ENCODE peak calls at places on chromosomes 13 and 19, in four cellular contexts. F is GM23338, Q is lung, S is omental fat pad. R is an unnamed sample.

GRCh38 chr13:93690139-93690538 is 463.5 kb downstream of the GPC6 start:
- DNase-seq in F (peak; percentile 80), Q (no peak), S (no peak), R (no peak)

GRCh38 chr19:52391135-52391534 is 6.5 kb upstream of the ZNF528 start:
- DNase-seq in F (peak; percentile 66), Q (no peak), S (no peak), R (no peak)

GRCh38 chr19:2494447-2495129 is 18.7 kb downstream of the GADD45B start:
- DNase-seq in F (peak; percentile 63), Q (peak; percentile 65), S (peak; percentile 39), R (peak; percentile 83)

GRCh38 chr13:32334676-32335075 is 19.4 kb downstream of the BRCA2 start:
- DNase-seq in F (no peak), Q (no peak), S (no peak), R (no peak)

GRCh38 chr13:82330499-82330898 is 1551.8 kb downstream of the SLITRK1 start:
- DNase-seq in F (peak; percentile 65), Q (no peak), S (no peak), R (no peak)

GRCh38 chr13:32962342-32962741 is 53.9 kb upstream of the KL start:
- DNase-seq in F (no peak), Q (no peak), S (no peak), R (no peak)

GRCh38 chr19:51354103-51354741 is 12.0 kb downstream of the ETFB start:
- DNase-seq in F (no peak), Q (no peak), S (no peak), R (no peak)

GRCh38 chr13:108534728-108535127 is 94.7 kb upstream of the MYO16 start:
- DNase-seq in F (no peak), Q (no peak), S (no peak), R (no peak)

DNA sequence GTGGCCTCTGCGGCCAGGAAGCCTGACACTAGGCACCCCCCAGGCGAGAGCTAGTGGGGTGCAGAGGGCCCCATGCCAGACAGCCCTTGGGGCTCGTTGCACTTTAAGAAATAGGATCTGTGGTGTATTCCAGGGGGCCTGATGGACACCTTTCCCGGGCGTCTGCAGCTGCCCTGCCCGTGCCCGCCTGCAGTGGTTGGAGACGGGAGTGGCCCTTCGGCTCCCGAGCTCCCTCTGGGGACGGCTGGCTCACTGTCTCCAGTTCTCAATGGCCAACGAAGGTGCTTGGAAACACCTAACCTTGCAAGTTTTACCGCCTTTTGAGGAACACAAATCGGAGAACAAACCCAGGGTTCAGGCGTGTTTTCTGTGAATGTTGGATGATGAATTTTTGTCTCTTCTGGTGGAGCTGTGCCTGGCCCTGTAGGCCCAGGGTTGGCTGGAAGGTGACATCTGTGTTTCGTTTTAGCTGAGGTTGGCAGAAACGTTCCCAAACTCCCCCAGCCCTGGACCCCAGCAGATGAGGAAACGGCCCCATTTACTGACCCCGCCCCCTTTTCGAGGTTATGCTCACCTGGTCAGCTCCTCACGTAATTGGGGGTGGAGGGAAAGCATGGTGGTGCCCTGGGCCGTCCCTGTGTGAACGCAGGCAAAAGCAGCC is 17.4 kb upstream of the NPAS1 start:
- DNase-seq in F (peak; percentile 60), Q (no peak), S (no peak), R (no peak)
- TF ChIP-seq CTCF in F (peak; percentile 44), Q (no peak), S (no peak), R (no peak)

GRCh38 chr19:40217027-40217810 is 965 bp downstream of the TTC9B start:
- DNase-seq in F (peak; percentile 83), Q (peak; percentile 38), S (no peak), R (no peak)
- TF ChIP-seq CTCF in F (peak; percentile 89), Q (no peak), S (no peak), R (peak; percentile 66)

GRCh38 chr13:23512762-23513395 is 57.3 kb upstream of the TNFRSF19 start:
- DNase-seq in F (peak; percentile 39), Q (no peak), S (no peak), R (no peak)
- TF ChIP-seq CTCF in F (no peak), Q (no peak), S (no peak), R (no peak)

GRCh38 chr13:45584816-45585215 is 30.7 kb downstream of the ERICH6B start:
- DNase-seq in F (peak; percentile 43), Q (no peak), S (no peak), R (no peak)
- TF ChIP-seq CTCF in F (peak; percentile 65), Q (no peak), S (no peak), R (peak; percentile 25)